ENCODE peak calls at places on chromosomes 16 and 17, in six cellular contexts. Q is esophagus squamous epithelium, J is NCI-H187, D is NCI-H460, Y is HL-60, E is GM20000. G is an unnamed sample.

GRCh38 chr17:44655983-44656700 is at the start of gene MEIOC:
- DNase-seq in Q (no peak), J (no peak), D (no peak), Y (peak), E (peak), G (no peak)

GRCh38 chr16:55082594-55082982 is 151.9 kb downstream of the IRX5 start:
- DNase-seq in Q (no peak), J (no peak), D (no peak), Y (no peak), E (no peak), G (no peak)

GRCh38 chr16:27721548-27722265 is 171.8 kb downstream of the KATNIP start:
- DNase-seq in Q (no peak), J (no peak), D (no peak), Y (no peak), E (no peak), G (no peak)

GRCh38 chr17:82302498-82302963 is 14.9 kb downstream of the CD7 start:
- DNase-seq in Q (no peak), J (no peak), D (no peak), Y (no peak), E (no peak), G (no peak)

GRCh38 chr16:11571549-11571948 is 15.2 kb downstream of the LITAF start:
- DNase-seq in Q (no peak), J (no peak), D (no peak), Y (no peak), E (no peak), G (no peak)

GRCh38 chr17:71251936-71252335 is 868.9 kb upstream of the SOX9 start:
- DNase-seq in Q (no peak), J (no peak), D (no peak), Y (no peak), E (no peak), G (no peak)

GRCh38 chr17:45428050-45428953 is 4.4 kb downstream of the ARHGAP27 start:
- DNase-seq in Q (no peak), J (peak), D (peak), Y (peak), E (peak), G (no peak)

GRCh38 chr16:75580-76501 is 2.2 kb upstream of the MPG start:
- DNase-seq in Q (no peak), J (no peak), D (no peak), Y (peak), E (no peak), G (no peak)

GRCh38 chr17:29615048-29615385 is 7.7 kb downstream of the CORO6 start:
- DNase-seq in Q (no peak), J (no peak), D (no peak), Y (no peak), E (peak), G (no peak)